ENCODE peak calls at places on chromosomes 13 and 19, in four cellular contexts. M is K562, Z is HepG2, U is H1. A is an unnamed sample.

GRCh38 chr13:93797463-93797862 is 570.9 kb downstream of the GPC6 start:
- DNase-seq in M (no peak), Z (no peak), U (no peak), A (no peak)

GRCh38 chr19:34269489-34269888 is 15.1 kb downstream of the GARRE1 start:
- DNase-seq in M (no peak), Z (no peak), U (no peak), A (no peak)

GRCh38 chr13:57624565-57625435 is 6.7 kb upstream of the PCDH17 start:
- DNase-seq in M (peak; percentile 34), Z (peak; percentile 56), U (no peak), A (no peak)

GRCh38 chr13:103335226-103335625 is 269.0 kb upstream of the SLC10A2 start:
- DNase-seq in M (no peak), Z (no peak), U (no peak), A (no peak)

GRCh38 chr13:40187836-40188591 is 478.4 kb downstream of the FOXO1 start:
- DNase-seq in M (no peak), Z (no peak), U (no peak), A (no peak)

GRCh38 chr19:49145485-49146407 is 9.4 kb downstream of the HRC start:
- DNase-seq in M (peak; percentile 92), Z (peak; percentile 48), U (no peak), A (peak; percentile 84)

GRCh38 chr19:610801-611505 is 21.3 kb downstream of the HCN2 start:
- DNase-seq in M (peak; percentile 91), Z (no peak), U (no peak), A (no peak)

GRCh38 chr13:76993021-76993420 is 1.1 kb downstream of the CLN5 start:
- DNase-seq in M (no peak), Z (no peak), U (no peak), A (no peak)

GRCh38 chr19:7391218-7391670 is 42.5 kb downstream of the ARHGEF18 start:
- DNase-seq in M (peak; percentile 51), Z (peak; percentile 77), U (no peak), A (peak; percentile 96)

GRCh38 chr13:105196052-105196451 is 1339.4 kb downstream of the EFNB2 start:
- DNase-seq in M (no peak), Z (no peak), U (no peak), A (no peak)

GRCh38 chr19:54674021-54674617 is 11.3 kb downstream of the LILRB4 start:
- DNase-seq in M (peak; percentile 75), Z (peak; percentile 22), U (no peak), A (peak; percentile 34)

GRCh38 chr13:23021921-23022320 is 158.9 kb upstream of the SGCG start:
- DNase-seq in M (no peak), Z (no peak), U (no peak), A (no peak)

GRCh38 chr19:19051478-19052213 is 12.1 kb upstream of the SLC25A42 start:
- DNase-seq in M (no peak), Z (no peak), U (no peak), A (no peak)

GRCh38 chr13:59690857-59691500 is 472.7 kb downstream of the DIAPH3 start:
- DNase-seq in M (no peak), Z (peak; percentile 79), U (no peak), A (no peak)

GRCh38 chr19:41407271-41407670 is 9.7 kb downstream of the BCKDHA start:
- DNase-seq in M (no peak), Z (no peak), U (no peak), A (no peak)

GRCh38 chr19:33804021-33804799 is 7.5 kb downstream of the KCTD15 start:
- DNase-seq in M (no peak), Z (peak; percentile 94), U (no peak), A (no peak)

GRCh38 chr13:20170931-20171330 is 10.1 kb upstream of the GJA3 start:
- DNase-seq in M (no peak), Z (no peak), U (no peak), A (no peak)

GRCh38 chr19:1799695-1800342 is 12.3 kb downstream of the ATP8B3 start:
- DNase-seq in M (no peak), Z (no peak), U (no peak), A (no peak)

GRCh38 chr19:539429-540030 is 4.3 kb upstream of the GZMM start:
- DNase-seq in M (no peak), Z (no peak), U (no peak), A (no peak)

GRCh38 chr19:51811344-51811743 is 16.4 kb downstream of the FPR3 start:
- DNase-seq in M (no peak), Z (no peak), U (no peak), A (no peak)

GRCh38 chr13:35791191-35791902 is 314.9 kb upstream of the MAB21L1 start:
- DNase-seq in M (no peak), Z (no peak), U (no peak), A (no peak)

GRCh38 chr19:44764975-44765948 is 12.4 kb upstream of the CBLC start:
- DNase-seq in M (no peak), Z (peak; percentile 91), U (no peak), A (no peak)

GRCh38 chr13:107462501-107462900 is 752.8 kb downstream of the LIG4 start:
- DNase-seq in M (no peak), Z (no peak), U (no peak), A (no peak)

GRCh38 chr13:107461751-107462150 is 753.6 kb downstream of the LIG4 start:
- DNase-seq in M (no peak), Z (no peak), U (no peak), A (no peak)

GRCh38 chr13:107466326-107466725 is 749.0 kb downstream of the LIG4 start:
- DNase-seq in M (no peak), Z (no peak), U (peak; percentile 15), A (no peak)
- TF ChIP-seq SIN3A in M (no peak), Z (no peak), U (no peak), A (no peak)

GRCh38 chr19:20171285-20171684 is 4.3 kb downstream of the ZNF486 start:
- DNase-seq in M (no peak), Z (no peak), U (no peak), A (no peak)
- H3K27ac ChIP-seq in M (no peak overlapping the region), Z (no peak overlapping the region), U (no peak overlapping the region), A (no peak overlapping the region)

GRCh38 chr13:28754698-28755545 is 36.2 kb upstream of the SLC46A3 start:
- DNase-seq in M (peak; percentile 41), Z (peak; percentile 11), U (no peak), A (peak; percentile 19)
- TF ChIP-seq FOSL1 in M (no peak), Z (no peak), U (no peak), A (no peak)

GRCh38 chr13:95862401-95862800 is 185.5 kb downstream of the DNAJC3 start:
- DNase-seq in M (no peak), Z (no peak), U (no peak), A (no peak)

GRCh38 chr13:95858286-95859075 is 181.5 kb downstream of the DNAJC3 start:
- DNase-seq in M (no peak), Z (no peak), U (no peak), A (no peak)
- TF ChIP-seq SIN3A in M (no peak), Z (no peak), U (no peak), A (no peak)

DNA sequence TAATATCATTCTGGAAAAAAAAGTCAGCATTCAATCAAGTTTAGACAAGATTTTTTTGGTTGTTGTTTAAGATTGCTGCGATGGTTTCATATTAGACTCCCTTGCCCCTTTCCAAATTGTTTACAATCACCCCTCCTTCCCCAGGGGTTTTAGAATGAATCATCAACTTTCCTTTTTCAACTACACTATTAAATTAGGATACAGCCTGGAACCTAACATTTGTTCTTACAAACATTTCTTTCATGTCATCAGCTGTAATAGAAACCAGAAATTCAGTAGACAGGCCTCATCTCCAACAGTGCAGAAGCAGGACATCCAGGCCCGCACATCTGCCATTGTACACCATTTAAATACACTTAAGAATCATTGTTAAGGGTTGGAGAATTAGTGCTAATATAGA is 44.4 kb upstream of the WDFY2 start:
- DNase-seq in M (no peak), Z (no peak), U (no peak), A (no peak)
- H3K27ac ChIP-seq in M (no peak overlapping the region), Z (no peak overlapping the region), U (no peak overlapping the region), A (no peak overlapping the region)

GRCh38 chr19:4962085-4962619 is 6.8 kb upstream of the KDM4B start:
- DNase-seq in M (no peak), Z (no peak), U (no peak), A (no peak)

GRCh38 chr19:4952945-4953344 is 16.0 kb upstream of the KDM4B start:
- DNase-seq in M (no peak), Z (no peak), U (no peak), A (no peak)

GRCh38 chr19:4955274-4955673 is 13.6 kb upstream of the KDM4B start:
- DNase-seq in M (no peak), Z (no peak), U (no peak), A (no peak)

GRCh38 chr19:4957981-4958380 is 10.9 kb upstream of the KDM4B start:
- DNase-seq in M (no peak), Z (no peak), U (no peak), A (no peak)
- TF ChIP-seq FOSL1 in M (no peak), Z (no peak), U (no peak), A (no peak)